ENCODE peak calls at places on chromosomes 3 and 15, in six cellular contexts. One of them, this sample, is unnamed.

GRCh38 chr3:30681276-30682211 is 75.1 kb downstream of the TGFBR2 start:
- DNase-seq in dorsolateral prefrontal cortex: peak
- DNase-seq in astrocyte of the spinal cord: peak
- DNase-seq in K562: no peak
- DNase-seq in cardiac fibroblast: peak
- DNase-seq in heart left ventricle: peak
- DNase-seq in this sample: no peak

GRCh38 chr3:123110238-123110952 is 43.6 kb downstream of the PDIA5 start:
- DNase-seq in dorsolateral prefrontal cortex: no peak
- DNase-seq in astrocyte of the spinal cord: no peak
- DNase-seq in K562: no peak
- DNase-seq in cardiac fibroblast: no peak
- DNase-seq in heart left ventricle: no peak
- DNase-seq in this sample: no peak

GRCh38 chr3:144351968-144352367 is 380.3 kb downstream of the DIPK2A start:
- DNase-seq in dorsolateral prefrontal cortex: no peak
- DNase-seq in astrocyte of the spinal cord: no peak
- DNase-seq in K562: no peak
- DNase-seq in cardiac fibroblast: peak
- DNase-seq in heart left ventricle: no peak
- DNase-seq in this sample: no peak

GRCh38 chr15:101439920-101440319 is 49.6 kb downstream of the PCSK6 start:
- DNase-seq in dorsolateral prefrontal cortex: no peak
- DNase-seq in astrocyte of the spinal cord: no peak
- DNase-seq in K562: no peak
- DNase-seq in cardiac fibroblast: peak
- DNase-seq in heart left ventricle: no peak
- DNase-seq in this sample: no peak

GRCh38 chr15:31752363-31752762 is 278.0 kb upstream of the CHRNA7 start:
- DNase-seq in dorsolateral prefrontal cortex: no peak
- DNase-seq in astrocyte of the spinal cord: no peak
- DNase-seq in K562: no peak
- DNase-seq in cardiac fibroblast: peak
- DNase-seq in heart left ventricle: no peak
- DNase-seq in this sample: no peak

GRCh38 chr3:195154111-195154791 is 116.7 kb downstream of the XXYLT1 start:
- DNase-seq in dorsolateral prefrontal cortex: no peak
- DNase-seq in astrocyte of the spinal cord: peak
- DNase-seq in K562: no peak
- DNase-seq in cardiac fibroblast: no peak
- DNase-seq in heart left ventricle: no peak
- DNase-seq in this sample: no peak

GRCh38 chr3:172153335-172153861 is 114.0 kb downstream of the FNDC3B start:
- DNase-seq in dorsolateral prefrontal cortex: peak
- DNase-seq in astrocyte of the spinal cord: peak
- DNase-seq in K562: no peak
- DNase-seq in cardiac fibroblast: peak
- DNase-seq in heart left ventricle: peak
- DNase-seq in this sample: no peak

GRCh38 chr3:45937206-45938042 is 5.8 kb upstream of the CXCR6 start:
- DNase-seq in dorsolateral prefrontal cortex: no peak
- DNase-seq in astrocyte of the spinal cord: no peak
- DNase-seq in K562: no peak
- DNase-seq in cardiac fibroblast: no peak
- DNase-seq in heart left ventricle: no peak
- DNase-seq in this sample: no peak

GRCh38 chr15:71945012-71945411 is 134.7 kb downstream of the NR2E3 start:
- DNase-seq in dorsolateral prefrontal cortex: no peak
- DNase-seq in astrocyte of the spinal cord: no peak
- DNase-seq in K562: no peak
- DNase-seq in cardiac fibroblast: no peak
- DNase-seq in heart left ventricle: no peak
- DNase-seq in this sample: no peak

GRCh38 chr3:1394188-1394587 is 301.4 kb downstream of the CNTN6 start:
- DNase-seq in dorsolateral prefrontal cortex: no peak
- DNase-seq in astrocyte of the spinal cord: no peak
- DNase-seq in K562: no peak
- DNase-seq in cardiac fibroblast: no peak
- DNase-seq in heart left ventricle: no peak
- DNase-seq in this sample: no peak

GRCh38 chr15:60713096-60714084 is 234.4 kb upstream of the ICE2 start:
- DNase-seq in dorsolateral prefrontal cortex: no peak
- DNase-seq in astrocyte of the spinal cord: peak
- DNase-seq in K562: no peak
- DNase-seq in cardiac fibroblast: peak
- DNase-seq in heart left ventricle: no peak
- DNase-seq in this sample: no peak

GRCh38 chr3:134072881-134073582 is 43.3 kb upstream of the SLCO2A1 start:
- DNase-seq in dorsolateral prefrontal cortex: no peak
- DNase-seq in astrocyte of the spinal cord: no peak
- DNase-seq in K562: no peak
- DNase-seq in cardiac fibroblast: no peak
- DNase-seq in heart left ventricle: no peak
- DNase-seq in this sample: no peak

GRCh38 chr3:100953103-100953502 is 40.1 kb downstream of the ABI3BP start:
- DNase-seq in dorsolateral prefrontal cortex: no peak
- DNase-seq in astrocyte of the spinal cord: no peak
- DNase-seq in K562: no peak
- DNase-seq in cardiac fibroblast: no peak
- DNase-seq in heart left ventricle: no peak
- DNase-seq in this sample: no peak
- TF ChIP-seq CTCF in dorsolateral prefrontal cortex: no peak
- TF ChIP-seq CTCF in astrocyte of the spinal cord: no peak
- TF ChIP-seq CTCF in K562: no peak
- TF ChIP-seq CTCF in cardiac fibroblast: no peak
- TF ChIP-seq CTCF in heart left ventricle: no peak
- TF ChIP-seq CTCF in this sample: no peak

GRCh38 chr3:177468331-177468730 is 271.0 kb upstream of the TBL1XR1 start:
- DNase-seq in dorsolateral prefrontal cortex: no peak
- DNase-seq in astrocyte of the spinal cord: peak
- DNase-seq in K562: no peak
- DNase-seq in cardiac fibroblast: peak
- DNase-seq in heart left ventricle: peak
- DNase-seq in this sample: no peak

GRCh38 chr3:177473184-177473583 is 275.9 kb upstream of the TBL1XR1 start:
- DNase-seq in dorsolateral prefrontal cortex: no peak
- DNase-seq in astrocyte of the spinal cord: peak
- DNase-seq in K562: no peak
- DNase-seq in cardiac fibroblast: no peak
- DNase-seq in heart left ventricle: no peak
- DNase-seq in this sample: no peak

GRCh38 chr3:177468816-177469590 is 271.7 kb upstream of the TBL1XR1 start:
- DNase-seq in dorsolateral prefrontal cortex: no peak
- DNase-seq in astrocyte of the spinal cord: no peak
- DNase-seq in K562: no peak
- DNase-seq in cardiac fibroblast: peak
- DNase-seq in heart left ventricle: no peak
- DNase-seq in this sample: no peak

GRCh38 chr3:177471733-177472480 is 274.6 kb upstream of the TBL1XR1 start:
- DNase-seq in dorsolateral prefrontal cortex: no peak
- DNase-seq in astrocyte of the spinal cord: no peak
- DNase-seq in K562: no peak
- DNase-seq in cardiac fibroblast: no peak
- DNase-seq in heart left ventricle: no peak
- DNase-seq in this sample: no peak

DNA sequence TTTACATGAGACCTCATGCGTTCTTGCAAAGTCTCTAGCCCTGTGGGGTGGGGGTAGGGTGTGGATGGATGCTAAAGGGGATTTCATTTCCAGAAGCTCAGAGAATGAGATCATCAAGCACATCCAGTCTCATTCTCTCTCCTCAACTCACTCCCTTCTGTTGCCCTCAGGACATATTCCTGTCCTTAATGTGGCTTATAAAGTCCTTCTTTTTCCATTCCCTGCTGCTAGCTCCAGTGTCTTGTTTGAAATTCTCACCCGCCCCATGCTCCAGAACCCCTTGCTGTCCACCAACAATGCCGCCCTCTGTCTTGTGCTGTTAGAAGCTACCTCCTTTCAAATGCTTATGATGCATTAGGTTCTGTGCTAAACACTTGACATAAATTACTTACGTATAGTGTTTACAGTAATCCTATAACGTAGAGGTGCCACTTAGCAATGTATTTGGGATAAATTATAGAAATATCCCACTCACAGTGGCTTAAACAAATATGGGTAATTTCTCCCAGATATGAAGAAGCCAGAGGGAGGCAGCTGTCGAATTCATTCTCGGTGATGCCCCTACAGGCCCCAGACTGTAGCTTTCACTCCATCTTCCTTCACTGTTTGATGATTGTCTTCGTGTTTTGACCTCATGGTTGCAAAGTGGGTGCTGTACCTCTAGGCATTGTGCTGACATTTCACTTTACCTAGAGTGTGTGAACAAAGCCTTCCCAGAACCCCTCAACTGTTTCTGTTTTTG is 273.1 kb upstream of the TBL1XR1 start:
- DNase-seq in dorsolateral prefrontal cortex: no peak
- DNase-seq in astrocyte of the spinal cord: peak
- DNase-seq in K562: no peak
- DNase-seq in cardiac fibroblast: no peak
- DNase-seq in heart left ventricle: no peak
- DNase-seq in this sample: no peak
- TF ChIP-seq CTCF in dorsolateral prefrontal cortex: no peak
- TF ChIP-seq CTCF in astrocyte of the spinal cord: no peak
- TF ChIP-seq CTCF in K562: no peak
- TF ChIP-seq CTCF in cardiac fibroblast: no peak
- TF ChIP-seq CTCF in heart left ventricle: no peak
- TF ChIP-seq CTCF in this sample: no peak

DNA sequence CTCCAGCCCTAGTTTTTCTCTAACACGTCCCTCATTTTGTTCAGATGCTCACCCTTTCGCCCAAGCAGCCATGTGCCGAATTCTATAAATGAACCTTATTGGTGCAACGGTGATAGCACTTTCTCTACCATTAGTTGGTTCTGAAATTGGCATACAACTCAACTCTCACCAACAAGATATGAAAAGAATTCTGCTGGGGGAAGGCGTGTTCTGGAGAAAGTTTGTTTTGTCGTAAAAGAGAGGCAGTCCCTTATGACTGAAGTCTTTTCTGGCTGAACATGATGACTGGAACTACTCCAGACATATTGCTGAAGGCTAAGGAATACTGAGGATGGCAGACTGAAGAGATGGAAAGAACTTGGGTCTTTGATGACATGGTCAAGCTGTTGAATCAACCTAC is 91.8 kb upstream of the UBE2E2 start:
- DNase-seq in dorsolateral prefrontal cortex: no peak
- DNase-seq in astrocyte of the spinal cord: no peak
- DNase-seq in K562: no peak
- DNase-seq in cardiac fibroblast: no peak
- DNase-seq in heart left ventricle: no peak
- DNase-seq in this sample: no peak
- TF ChIP-seq CTCF in dorsolateral prefrontal cortex: no peak
- TF ChIP-seq CTCF in astrocyte of the spinal cord: no peak
- TF ChIP-seq CTCF in K562: no peak
- TF ChIP-seq CTCF in cardiac fibroblast: no peak
- TF ChIP-seq CTCF in heart left ventricle: no peak
- TF ChIP-seq CTCF in this sample: no peak

DNA sequence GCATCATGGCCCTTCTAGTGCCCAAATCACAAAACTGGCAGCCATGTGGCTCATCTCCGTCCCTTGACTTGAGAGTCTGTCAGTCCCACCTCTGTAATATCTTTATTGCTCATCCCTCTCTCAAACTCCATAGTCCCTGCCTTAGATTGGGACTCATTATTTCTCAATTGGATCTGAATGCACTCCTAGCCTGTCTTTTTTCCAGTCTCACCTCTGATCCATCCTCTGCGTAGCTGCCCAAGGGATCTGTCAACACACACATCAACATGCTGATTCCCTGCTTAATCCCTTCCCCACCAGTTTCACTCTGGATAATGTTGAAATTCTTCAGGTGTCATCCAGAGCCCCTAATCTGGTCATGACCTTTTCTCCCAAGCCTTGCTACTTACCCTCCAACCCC is 39.3 kb downstream of the NMNAT3 start:
- DNase-seq in dorsolateral prefrontal cortex: no peak
- DNase-seq in astrocyte of the spinal cord: no peak
- DNase-seq in K562: no peak
- DNase-seq in cardiac fibroblast: no peak
- DNase-seq in heart left ventricle: no peak
- DNase-seq in this sample: no peak
- TF ChIP-seq CTCF in dorsolateral prefrontal cortex: no peak
- TF ChIP-seq CTCF in astrocyte of the spinal cord: no peak
- TF ChIP-seq CTCF in K562: no peak
- TF ChIP-seq CTCF in cardiac fibroblast: no peak
- TF ChIP-seq CTCF in heart left ventricle: no peak
- TF ChIP-seq CTCF in this sample: no peak

DNA sequence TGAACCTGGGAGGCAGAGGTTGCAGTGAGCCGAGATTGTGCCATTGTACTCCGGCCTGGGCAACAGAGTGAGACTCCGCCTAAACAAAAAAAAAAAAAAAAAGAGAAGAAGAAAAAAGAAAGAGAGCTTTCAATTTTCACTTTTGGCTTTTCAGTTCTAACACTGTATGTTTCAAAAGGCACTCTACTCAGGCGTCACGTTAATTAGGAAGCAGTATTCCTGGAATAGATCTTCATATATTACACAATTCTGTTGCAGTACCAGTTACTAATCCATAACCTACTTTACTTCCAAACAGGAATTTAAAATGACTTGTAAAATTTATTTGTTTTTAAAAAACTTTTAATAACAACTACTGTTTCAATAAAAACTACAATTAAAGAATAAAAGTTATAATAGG is 131.7 kb upstream of the PLXND1 start:
- DNase-seq in dorsolateral prefrontal cortex: no peak
- DNase-seq in astrocyte of the spinal cord: no peak
- DNase-seq in K562: no peak
- DNase-seq in cardiac fibroblast: no peak
- DNase-seq in heart left ventricle: no peak
- DNase-seq in this sample: no peak
- TF ChIP-seq CTCF in dorsolateral prefrontal cortex: no peak
- TF ChIP-seq CTCF in astrocyte of the spinal cord: no peak
- TF ChIP-seq CTCF in K562: no peak
- TF ChIP-seq CTCF in cardiac fibroblast: no peak
- TF ChIP-seq CTCF in heart left ventricle: no peak
- TF ChIP-seq CTCF in this sample: no peak

GRCh38 chr3:185824467-185825378 is at the start of gene IGF2BP2:
- DNase-seq in dorsolateral prefrontal cortex: no peak
- DNase-seq in astrocyte of the spinal cord: peak
- DNase-seq in K562: peak
- DNase-seq in cardiac fibroblast: peak
- DNase-seq in heart left ventricle: peak
- DNase-seq in this sample: peak
- TF ChIP-seq CTCF in dorsolateral prefrontal cortex: no peak
- TF ChIP-seq CTCF in astrocyte of the spinal cord: peak
- TF ChIP-seq CTCF in K562: peak
- TF ChIP-seq CTCF in cardiac fibroblast: peak
- TF ChIP-seq CTCF in heart left ventricle: no peak
- TF ChIP-seq CTCF in this sample: peak